ENCODE peak calls at places on chromosomes 12 and 14, in ten cellular contexts. C, I, T, Z, H, N, A, F, P and V are unnamed samples.
A peak's percentile ranks its signal among the peaks of the same experiment; 100 is the strongest.

GRCh38 chr14:70888151-70888499 is 19.1 kb upstream of the PCNX1 start:
- DNase-seq in C (no peak), I (no peak), T (no peak), Z (no peak), H (no peak), N (no peak), A (no peak), F (no peak), P (no peak), V (no peak)

GRCh38 chr12:49983892-49984291 is 11.1 kb downstream of the AQP6 start:
- DNase-seq in C (no peak), I (no peak), T (no peak), Z (no peak), H (peak; percentile 62), N (peak; percentile 62), A (no peak), F (peak; percentile 92), P (peak; percentile 81), V (no peak)

GRCh38 chr12:51884676-51885229 is 3.1 kb upstream of the ANKRD33 start:
- DNase-seq in C (no peak), I (no peak), T (no peak), Z (no peak), H (no peak), N (no peak), A (no peak), F (peak; percentile 67), P (no peak), V (peak; percentile 52)

GRCh38 chr14:64743061-64743460 is 38.8 kb downstream of the PLEKHG3 start:
- DNase-seq in C (no peak), I (no peak), T (no peak), Z (no peak), H (no peak), N (no peak), A (no peak), F (no peak), P (no peak), V (no peak)

GRCh38 chr14:35223927-35224326 is 68.3 kb upstream of the PSMA6 start:
- DNase-seq in C (no peak), I (no peak), T (no peak), Z (no peak), H (no peak), N (no peak), A (no peak), F (peak; percentile 43), P (peak; percentile 10), V (no peak)

GRCh38 chr14:56870336-56870735 is 60.1 kb upstream of the OTX2 start:
- DNase-seq in C (no peak), I (no peak), T (no peak), Z (no peak), H (no peak), N (no peak), A (no peak), F (no peak), P (no peak), V (no peak)

GRCh38 chr12:52713960-52714886 is 10.9 kb upstream of the KRT77 start:
- DNase-seq in C (no peak), I (no peak), T (no peak), Z (no peak), H (peak; percentile 67), N (peak; percentile 49), A (no peak), F (no peak), P (no peak), V (no peak)

GRCh38 chr12:5295151-5295550 is 136.8 kb upstream of the NTF3 start:
- DNase-seq in C (no peak), I (no peak), T (no peak), Z (no peak), H (no peak), N (no peak), A (no peak), F (peak; percentile 33), P (no peak), V (no peak)

GRCh38 chr14:92456215-92457017 is 57.2 kb upstream of the RIN3 start:
- DNase-seq in C (peak; percentile 30), I (peak; percentile 64), T (peak; percentile 70), Z (peak; percentile 31), H (peak; percentile 55), N (peak; percentile 83), A (peak; percentile 52), F (peak; percentile 70), P (peak; percentile 33), V (peak; percentile 82)

GRCh38 chr12:102765736-102766135 is 151.3 kb downstream of the PAH start:
- DNase-seq in C (no peak), I (no peak), T (no peak), Z (no peak), H (no peak), N (no peak), A (no peak), F (no peak), P (peak; percentile 15), V (no peak)

GRCh38 chr12:57488397-57489156 is 709 bp downstream of the MARS1 start:
- DNase-seq in C (no peak), I (no peak), T (no peak), Z (no peak), H (peak; percentile 58), N (no peak), A (no peak), F (peak; percentile 35), P (peak; percentile 12), V (no peak)

GRCh38 chr12:46439793-46440511 is 67.4 kb upstream of the SLC38A2 start:
- DNase-seq in C (no peak), I (no peak), T (no peak), Z (no peak), H (no peak), N (no peak), A (no peak), F (peak; percentile 63), P (peak; percentile 27), V (no peak)

GRCh38 chr14:90546767-90547166 is 149.9 kb downstream of the CALM1 start:
- DNase-seq in C (no peak), I (no peak), T (no peak), Z (no peak), H (no peak), N (no peak), A (no peak), F (no peak), P (no peak), V (no peak)

GRCh38 chr14:86166541-86166940 is 636.6 kb downstream of the FLRT2 start:
- DNase-seq in C (no peak), I (no peak), T (no peak), Z (no peak), H (no peak), N (no peak), A (no peak), F (no peak), P (no peak), V (no peak)

GRCh38 chr12:130990034-130990433 is 36.3 kb downstream of the ADGRD1 start:
- DNase-seq in C (no peak), I (no peak), T (no peak), Z (no peak), H (no peak), N (no peak), A (no peak), F (no peak), P (no peak), V (peak; percentile 63)
- H3K27ac ChIP-seq in C (no peak overlapping the region), I (no peak overlapping the region), T (no peak overlapping the region), Z (no peak overlapping the region), H (no peak overlapping the region), N (no peak overlapping the region), A (peak overlapping the region; percentile 24), F (no peak overlapping the region), P (no peak overlapping the region), V (no peak overlapping the region)

DNA sequence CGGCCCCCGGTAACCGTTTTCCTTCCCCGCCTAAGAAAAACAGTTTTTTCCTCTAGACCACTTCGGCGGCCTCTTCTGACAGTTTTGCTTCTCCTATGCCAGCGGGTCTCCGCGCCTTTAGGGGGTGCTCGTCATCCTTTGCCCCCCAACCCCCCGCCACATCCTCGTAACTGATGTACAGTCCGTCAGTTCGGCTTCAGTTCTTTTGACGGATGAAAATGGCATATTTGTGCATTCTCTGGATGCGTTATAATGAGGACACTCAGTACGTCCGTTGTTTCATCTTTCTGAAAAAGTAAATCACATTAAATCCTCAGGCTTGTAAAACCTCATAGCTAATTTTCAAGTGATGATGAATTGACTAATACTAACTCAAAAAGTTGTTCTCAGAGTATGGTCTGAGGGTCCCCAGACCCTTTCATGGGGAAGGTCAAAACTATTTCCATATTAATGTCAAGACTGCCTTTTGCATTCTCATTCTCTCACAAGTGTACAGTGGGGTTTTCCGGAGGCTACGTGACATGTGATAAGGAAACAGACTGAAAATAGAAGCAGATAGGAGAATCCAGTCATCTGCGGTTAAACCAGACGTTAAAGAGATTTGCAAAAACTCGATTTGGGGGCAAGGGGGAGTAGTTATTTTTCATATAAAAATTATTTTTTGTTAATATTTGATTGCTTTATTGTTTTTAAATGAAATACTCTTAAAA is 829 bp upstream of the NAP1L1 start:
- DNase-seq in C (no peak), I (no peak), T (no peak), Z (no peak), H (peak; percentile 17), N (peak; percentile 27), A (no peak), F (peak; percentile 77), P (peak; percentile 55), V (no peak)
- TF ChIP-seq CTCF in C (no peak), I (no peak), T (no peak), Z (no peak), H (peak; percentile 61), N (peak; percentile 34), A (peak; percentile 33), F (peak; percentile 36), P (peak; percentile 23), V (no peak)

GRCh38 chr12:95723693-95724384 is 66.7 kb downstream of the NTN4 start:
- DNase-seq in C (no peak), I (no peak), T (no peak), Z (no peak), H (peak; percentile 7), N (no peak), A (no peak), F (no peak), P (no peak), V (no peak)
- H3K27ac ChIP-seq in C (no peak overlapping the region), I (no peak overlapping the region), T (no peak overlapping the region), Z (no peak overlapping the region), H (no peak overlapping the region), N (no peak overlapping the region), A (peak overlapping the region; percentile 21), F (no peak overlapping the region), P (no peak overlapping the region), V (no peak overlapping the region)

DNA sequence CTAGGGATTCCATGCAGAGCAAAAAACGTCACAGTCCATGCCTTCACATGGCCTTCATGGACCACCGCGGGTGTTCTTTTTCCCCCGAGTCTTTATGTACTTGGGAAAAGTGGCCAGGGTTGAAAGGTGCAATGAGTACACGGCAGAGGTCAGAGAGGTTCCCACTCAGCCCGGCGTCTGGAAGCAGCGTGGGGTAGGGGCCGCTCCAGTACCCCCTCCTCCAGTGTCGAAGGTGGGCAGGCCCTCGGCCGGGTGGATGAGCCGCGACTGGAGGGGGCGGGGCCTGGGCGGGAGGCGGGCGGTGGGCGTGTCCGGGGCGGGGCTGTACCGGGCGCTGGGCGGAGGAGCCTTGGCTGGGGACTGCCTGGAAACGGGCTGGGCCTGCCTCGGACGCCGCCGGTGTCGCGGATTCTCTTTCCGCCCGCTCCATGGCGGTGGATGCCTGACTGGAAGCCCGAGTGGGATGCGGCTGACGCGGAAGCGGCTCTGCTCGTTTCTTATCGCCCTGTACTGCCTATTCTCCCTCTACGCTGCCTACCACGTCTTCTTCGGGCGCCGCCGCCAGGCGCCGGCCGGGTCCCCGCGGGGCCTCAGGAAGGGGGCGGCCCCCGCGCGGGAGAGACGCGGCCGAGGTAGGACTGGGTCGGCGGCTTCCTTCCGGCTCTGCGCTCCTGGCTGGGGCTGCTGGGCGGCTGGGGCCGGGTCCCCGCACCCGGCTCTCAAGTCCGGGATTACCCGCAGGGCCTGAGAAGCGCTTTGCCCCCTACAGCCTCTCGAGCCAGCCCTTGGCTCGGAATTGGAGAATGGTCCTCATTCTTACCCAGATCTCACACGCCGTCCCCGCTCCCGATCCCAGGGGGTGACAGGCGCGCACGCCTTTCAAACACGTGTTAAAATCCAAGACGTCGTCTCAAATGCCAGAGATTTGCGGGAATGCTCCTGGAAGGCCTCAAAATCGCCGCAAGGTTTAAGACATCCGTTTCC is at the start of gene RXYLT1:
- DNase-seq in C (peak; percentile 86), I (peak; percentile 89), T (peak; percentile 87), Z (peak; percentile 85), H (peak; percentile 98), N (peak; percentile 88), A (peak; percentile 86), F (peak; percentile 67), P (peak; percentile 57), V (peak; percentile 92)
- TF ChIP-seq CTCF in C (no peak), I (no peak), T (no peak), Z (no peak), H (peak; percentile 14), N (no peak), A (peak; percentile 15), F (no peak), P (no peak), V (no peak)